ENCODE peak calls at places on chromosomes 16 and 17, in five cellular contexts. G is fibroblast of mammary gland, N is fibroblast of pulmonary artery, O is PC-9, M is brain microvascular endothelial cell. Z is an unnamed sample.
A peak's percentile ranks its signal among the peaks of the same experiment; 100 is the strongest.

GRCh38 chr16:85716016-85716679 is 27.4 kb upstream of the GINS2 start:
- DNase-seq in M (no peak), O (no peak), G (no peak), N (no peak), Z (no peak)

GRCh38 chr16:68345351-68345810 is 34.6 kb downstream of the PRMT7 start:
- DNase-seq in G (no peak), M (no peak), N (no peak), O (no peak), Z (no peak)

GRCh38 chr16:14640538-14640937 is 7.8 kb downstream of the BFAR start:
- DNase-seq in O (no peak), M (no peak), N (no peak), G (no peak), Z (no peak)

GRCh38 chr17:5097101-5097834 is 14.4 kb downstream of the ZNF232 start:
- DNase-seq in M (no peak), N (no peak), G (no peak), O (no peak), Z (no peak)

GRCh38 chr16:89364603-89365002 is 125.8 kb downstream of the ANKRD11 start:
- DNase-seq in N (no peak), O (no peak), M (no peak), G (peak; percentile 64), Z (no peak)

GRCh38 chr16:52649870-52650269 is 102.9 kb upstream of the TOX3 start:
- DNase-seq in N (no peak), M (no peak), O (no peak), G (no peak), Z (no peak)

GRCh38 chr16:74577882-74578366 is 29.0 kb downstream of the GLG1 start:
- DNase-seq in O (no peak), M (no peak), N (peak; percentile 34), G (peak; percentile 82), Z (peak; percentile 43)

GRCh38 chr17:64130559-64131001 is 636 bp upstream of the ERN1 start:
- DNase-seq in G (peak; percentile 69), M (peak; percentile 60), N (peak; percentile 85), O (no peak), Z (peak; percentile 59)

GRCh38 chr17:6468051-6468790 is 24.0 kb downstream of the PIMREG start:
- DNase-seq in G (no peak), M (no peak), O (no peak), N (no peak), Z (no peak)

GRCh38 chr17:64109400-64109799 is 20.5 kb downstream of the ERN1 start:
- DNase-seq in N (no peak), M (no peak), O (no peak), G (no peak), Z (no peak)

GRCh38 chr17:5582177-5582885 is 2.0 kb downstream of the NLRP1 start:
- DNase-seq in G (no peak), M (no peak), N (no peak), O (no peak), Z (no peak)

GRCh38 chr17:21005803-21006202 is 37.0 kb downstream of the USP22 start:
- DNase-seq in G (no peak), M (no peak), O (no peak), N (no peak), Z (no peak)

GRCh38 chr16:87006789-87007745 is 310.1 kb downstream of the C16orf95 start:
- DNase-seq in O (no peak), G (peak; percentile 56), M (no peak), N (no peak), Z (no peak)

GRCh38 chr17:14745122-14745521 is 444.2 kb downstream of the HS3ST3B1 start:
- DNase-seq in N (peak; percentile 83), G (peak; percentile 82), O (no peak), M (peak; percentile 39), Z (no peak)

GRCh38 chr17:604719-605118 is 109.9 kb downstream of the VPS53 start:
- DNase-seq in N (peak; percentile 37), O (no peak), G (peak; percentile 53), M (no peak), Z (no peak)

GRCh38 chr16:81478876-81479496 is 34.4 kb downstream of the CMIP start:
- DNase-seq in N (no peak), G (no peak), O (no peak), M (peak; percentile 53), Z (peak; percentile 84)

GRCh38 chr16:66204761-66205160 is 161.7 kb upstream of the CDH5 start:
- DNase-seq in O (no peak), N (peak; percentile 59), G (peak; percentile 80), M (no peak), Z (no peak)

GRCh38 chr16:64356267-64356666 is 765.6 kb downstream of the CDH11 start:
- DNase-seq in O (no peak), M (peak; percentile 65), G (peak; percentile 92), N (peak; percentile 80), Z (no peak)

GRCh38 chr17:7833011-7833794 is 814 bp upstream of the KDM6B start:
- DNase-seq in G (no peak), N (no peak), M (no peak), O (no peak), Z (no peak)

GRCh38 chr17:71933306-71933705 is 187.5 kb upstream of the SOX9 start:
- DNase-seq in M (no peak), G (no peak), O (no peak), N (no peak), Z (no peak)

GRCh38 chr17:29760771-29761682 is 138.3 kb upstream of the CORO6 start:
- DNase-seq in G (peak; percentile 82), N (peak; percentile 89), O (peak; percentile 85), M (peak; percentile 79), Z (peak; percentile 96)

GRCh38 chr16:25009822-25010221 is 5.3 kb downstream of the ARHGAP17 start:
- DNase-seq in O (no peak), N (peak; percentile 33), M (no peak), G (no peak), Z (no peak)

GRCh38 chr16:180921-181667 is 835 bp downstream of the HBQ1 start:
- DNase-seq in O (peak; percentile 85), N (peak; percentile 67), G (peak; percentile 53), M (peak; percentile 55), Z (peak; percentile 95)

GRCh38 chr17:35900280-35900679 is 20.1 kb upstream of the CCL5 start:
- DNase-seq in G (no peak), O (no peak), N (no peak), M (no peak), Z (no peak)

GRCh38 chr16:79093554-79093967 is 507.0 kb downstream of the MAF start:
- DNase-seq in N (no peak), O (no peak), G (no peak), M (no peak), Z (no peak)

GRCh38 chr17:74245145-74245817 is 28.8 kb upstream of the DNAI2 start:
- DNase-seq in O (no peak), N (no peak), G (no peak), M (no peak), Z (no peak)

GRCh38 chr17:5418858-5419355 is 555 bp downstream of the NUP88 start:
- DNase-seq in G (peak; percentile 45), N (peak; percentile 39), O (peak; percentile 59), M (peak; percentile 35), Z (peak; percentile 81)

GRCh38 chr16:50576403-50577113 is 28.4 kb downstream of the NKD1 start:
- DNase-seq in N (no peak), G (no peak), M (no peak), O (no peak), Z (no peak)

GRCh38 chr16:14070877-14071575 is at the start of gene MRTFB:
- DNase-seq in G (no peak), N (peak; percentile 56), O (peak; percentile 95), M (peak; percentile 40), Z (peak; percentile 91)

GRCh38 chr17:38449364-38449763 is 21.1 kb downstream of the ARHGAP23 start:
- DNase-seq in O (peak; percentile 95), M (no peak), N (no peak), G (no peak), Z (no peak)

GRCh38 chr16:67873435-67874146 is 739 bp downstream of the EDC4 start:
- DNase-seq in O (no peak), N (no peak), G (no peak), M (no peak), Z (no peak)

DNA sequence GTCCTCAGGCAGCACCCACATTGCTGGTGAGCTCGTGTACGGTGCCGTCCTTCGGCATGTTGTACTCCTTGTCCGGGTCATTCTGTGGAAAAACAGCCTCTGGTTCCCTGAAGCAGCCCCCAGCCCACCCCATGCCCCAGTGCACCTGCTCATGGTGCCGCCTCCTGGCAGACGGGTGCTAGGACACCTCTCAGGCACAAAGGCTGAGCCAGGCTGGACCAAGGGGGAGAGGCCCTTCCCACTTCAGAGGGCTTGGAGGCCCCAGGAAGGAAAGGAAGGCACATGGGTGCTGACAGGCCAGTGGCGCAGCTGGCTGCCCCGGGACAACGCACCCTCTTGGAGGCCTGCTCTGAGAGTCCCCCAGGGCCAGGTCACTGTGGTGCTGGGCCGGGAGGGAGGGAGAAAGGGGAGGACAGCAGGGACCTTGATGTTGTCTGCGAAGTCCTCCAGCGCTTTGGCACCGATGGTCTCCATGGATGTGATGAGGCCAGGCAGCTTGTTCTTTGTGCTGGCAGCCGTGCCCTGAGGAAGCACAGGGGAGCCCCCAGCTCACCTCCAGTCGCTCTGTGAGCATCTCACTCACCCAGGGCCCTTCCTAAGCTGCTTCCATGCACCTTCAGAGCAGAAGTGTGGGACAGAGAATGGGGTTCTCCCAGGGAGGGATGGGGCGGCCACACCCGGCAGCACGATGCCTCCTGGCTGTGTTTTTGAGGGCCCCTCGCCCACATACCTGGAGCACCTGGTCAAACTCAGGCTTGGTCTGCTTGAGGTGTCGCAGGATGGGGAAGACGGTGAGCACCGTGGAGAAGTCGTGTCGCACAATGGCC is 9.3 kb downstream of the ZACN start:
- DNase-seq in G (no peak), O (no peak), M (no peak), N (no peak), Z (peak; percentile 29)
- TF ChIP-seq CTCF in G (no peak), O (no peak), M (peak; percentile 20), N (no peak), Z (no peak)

GRCh38 chr17:58210922-58211321 is 8.1 kb downstream of the MKS1 start:
- DNase-seq in G (no peak), N (no peak), M (no peak), O (no peak), Z (no peak)

GRCh38 chr17:58219007-58219788 is at the start of gene MKS1:
- DNase-seq in M (peak; percentile 94), G (peak; percentile 87), O (peak; percentile 94), N (peak; percentile 93), Z (peak; percentile 99)

GRCh38 chr17:58219789-58220183 is 731 bp upstream of the MKS1 start:
- DNase-seq in G (peak; percentile 13), M (no peak), N (no peak), O (no peak), Z (no peak)

GRCh38 chr17:58215685-58216084 is 3.4 kb downstream of the MKS1 start:
- DNase-seq in O (no peak), N (no peak), G (no peak), M (no peak), Z (no peak)
- TF ChIP-seq CTCF in O (no peak), N (no peak), G (no peak), M (peak; percentile 8), Z (no peak)

GRCh38 chr17:46782250-46782953 is 36.1 kb downstream of the WNT3 start:
- DNase-seq in M (no peak), O (peak; percentile 57), N (peak; percentile 46), G (no peak), Z (peak; percentile 74)
- TF ChIP-seq CTCF in M (peak; percentile 92), O (peak; percentile 93), N (peak; percentile 68), G (peak; percentile 48), Z (peak; percentile 70)

DNA sequence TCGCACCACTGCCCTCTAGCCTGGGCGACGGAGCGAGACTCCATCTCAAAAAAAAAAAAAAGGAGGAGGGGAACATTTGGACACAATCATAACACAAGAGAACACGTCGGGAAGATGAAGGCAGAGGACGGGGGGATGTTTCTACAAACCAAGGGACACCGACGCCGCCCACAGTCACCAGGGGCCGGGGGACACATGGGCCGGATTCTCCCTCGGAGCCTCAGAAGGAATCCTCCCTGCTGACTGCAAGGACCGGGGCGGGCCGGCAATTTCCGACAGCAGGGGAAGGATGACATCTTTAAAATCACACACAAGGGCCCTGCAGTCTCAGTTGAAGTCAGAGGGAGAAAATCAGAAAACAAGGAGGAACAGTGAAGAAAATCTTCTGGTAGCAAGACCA is 8.1 kb upstream of the CHMP6 start:
- DNase-seq in O (no peak), N (no peak), M (no peak), G (no peak), Z (no peak)
- TF ChIP-seq CTCF in O (no peak), N (no peak), M (no peak), G (no peak), Z (no peak)